ENCODE peak calls at places on chromosome 6, in five cellular contexts. V is SK-N-SH, L is H1, W is GM12878, Y is sigmoid colon. B is an unnamed sample.
A peak's percentile ranks its signal among the peaks of the same experiment; 100 is the strongest.

GRCh38 chr6:21914121-21914973 is 320.8 kb downstream of the SOX4 start:
- DNase-seq in V (peak; percentile 24), W (no peak), Y (no peak), L (no peak), B (peak; percentile 71)

GRCh38 chr6:32369678-32370077 is 2.0 kb downstream of the TSBP1 start:
- DNase-seq in Y (no peak), V (no peak), W (no peak), L (no peak), B (no peak)

GRCh38 chr6:55918639-55919038 is 43.2 kb upstream of the BMP5 start:
- DNase-seq in V (no peak), L (no peak), W (no peak), Y (no peak), B (no peak)

GRCh38 chr6:123564363-123564762 is 72.4 kb downstream of the TRDN start:
- DNase-seq in Y (no peak), L (no peak), V (no peak), W (no peak), B (no peak)

GRCh38 chr6:112879920-112880413 is 532.8 kb downstream of the RFPL4B start:
- DNase-seq in L (peak; percentile 61), W (no peak), Y (peak; percentile 63), V (no peak), B (no peak)

GRCh38 chr6:12592634-12593033 is 123.9 kb upstream of the PHACTR1 start:
- DNase-seq in Y (no peak), W (no peak), L (no peak), V (no peak), B (no peak)

GRCh38 chr6:131191590-131191989 is 56.3 kb downstream of the AKAP7 start:
- DNase-seq in W (no peak), Y (no peak), L (no peak), V (no peak), B (no peak)

GRCh38 chr6:148771212-148771601 is 24.4 kb downstream of the UST start:
- DNase-seq in W (no peak), V (no peak), L (no peak), Y (no peak), B (no peak)

GRCh38 chr6:38504996-38505395 is 134.7 kb downstream of the BTBD9 start:
- DNase-seq in Y (no peak), V (no peak), L (no peak), W (no peak), B (no peak)

GRCh38 chr6:111997863-111998191 is 56.1 kb upstream of the CCN6 start:
- DNase-seq in W (no peak), V (no peak), Y (peak; percentile 81), L (no peak), B (no peak)

GRCh38 chr6:91438570-91438969 is 851.7 kb upstream of the MAP3K7 start:
- DNase-seq in W (no peak), V (no peak), L (no peak), Y (no peak), B (no peak)

DNA sequence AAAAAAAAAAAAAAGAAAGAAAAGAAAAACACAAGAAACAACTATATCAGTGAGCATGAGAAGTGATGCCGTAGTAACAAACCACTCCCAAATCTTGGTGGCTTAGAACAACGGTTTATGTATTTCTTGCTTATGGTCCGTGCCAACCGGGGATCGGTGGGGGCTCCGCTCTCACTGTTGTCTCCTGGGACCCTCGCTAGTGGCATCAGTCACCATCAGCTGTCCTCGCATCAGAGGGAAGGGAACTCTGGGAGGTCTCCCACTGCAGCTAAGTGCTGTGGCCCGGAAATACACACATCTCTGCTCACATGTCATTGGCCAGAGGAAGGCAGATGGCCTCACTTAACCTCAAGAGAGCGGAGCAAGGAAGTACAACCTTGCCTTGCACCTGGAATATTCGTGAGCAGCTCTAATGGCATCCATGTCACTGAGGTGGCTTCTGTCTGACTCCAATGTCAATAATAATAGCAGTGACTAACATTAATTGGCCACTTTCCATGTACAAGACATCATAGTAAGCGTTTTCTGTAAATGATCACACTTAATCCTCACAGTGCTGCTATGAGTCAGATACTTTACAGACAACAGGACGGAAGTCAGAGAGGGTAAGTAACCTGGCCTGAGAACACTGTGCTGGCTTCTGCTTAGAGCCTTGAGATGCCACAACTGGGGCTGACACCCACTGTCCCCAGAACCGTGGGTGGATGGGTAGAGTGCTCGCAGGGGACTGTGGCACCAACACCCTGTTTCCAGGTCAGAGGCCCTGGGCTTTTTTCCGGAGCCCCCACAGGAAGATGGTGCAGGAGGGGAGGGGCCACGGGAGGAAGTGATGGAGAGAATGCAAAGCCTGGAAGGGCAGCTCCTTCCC is 5.9 kb downstream of the LHFPL5 start:
- DNase-seq in Y (no peak), L (no peak), V (no peak), W (no peak), B (no peak)
- TF ChIP-seq EP300 in Y (no peak), L (no peak), V (no peak), W (no peak), B (no peak)

GRCh38 chr6:44058617-44059358 is 68.5 kb downstream of the MRPL14 start:
- DNase-seq in W (no peak), Y (peak; percentile 94), L (no peak), V (peak; percentile 81), B (peak; percentile 46)
- H3K4me1 ChIP-seq in W (peaks cover 24% of the 10 kb centered on the region), Y (peaks cover 51% of the 10 kb centered on the region), L (no peaks in the 10 kb centered on the region), V (peaks cover 82% of the 10 kb centered on the region), B (no peaks in the 10 kb centered on the region)

DNA sequence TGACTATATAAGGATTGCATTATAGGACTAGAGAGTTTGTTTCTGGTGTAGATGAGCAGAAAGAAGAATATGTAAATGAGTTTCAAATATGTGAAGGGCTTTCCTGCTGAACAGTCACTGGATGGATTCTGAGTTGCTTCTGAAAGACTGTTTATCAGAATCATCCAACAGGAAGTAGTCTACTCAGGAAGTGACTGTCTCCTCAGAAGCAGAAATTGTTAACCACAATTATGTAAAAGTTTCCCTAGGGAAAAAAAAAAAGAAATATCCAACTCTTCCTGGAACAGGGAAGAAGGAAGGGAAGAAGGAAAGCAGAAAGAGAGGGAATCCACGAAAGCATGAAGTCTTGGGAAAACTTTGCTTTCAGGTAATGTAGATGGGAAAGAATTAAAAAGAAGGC is 138.9 kb downstream of the TENT5A start:
- DNase-seq in L (no peak), Y (no peak), W (no peak), V (no peak), B (no peak)
- H3K4me3 ChIP-seq in L (no peak overlapping the region), Y (no peak overlapping the region), W (no peak overlapping the region), V (no peak overlapping the region), B (no peak overlapping the region)

GRCh38 chr6:51045548-51045947 is 226.9 kb downstream of the TFAP2B start:
- DNase-seq in Y (no peak), V (no peak), W (no peak), L (no peak), B (no peak)

GRCh38 chr6:51049983-51050877 is 231.6 kb downstream of the TFAP2B start:
- DNase-seq in Y (no peak), L (no peak), V (no peak), W (no peak), B (no peak)

GRCh38 chr6:51049288-51049982 is 230.8 kb downstream of the TFAP2B start:
- DNase-seq in L (no peak), W (no peak), V (no peak), Y (no peak), B (no peak)
- TF ChIP-seq EP300 in L (no peak), W (no peak), V (no peak), Y (no peak), B (no peak)